ENCODE peak calls at places on chromosomes 5 and 9, in seven cellular contexts. A, Q, P, U, M, Z and K are unnamed samples.

GRCh38 chr9:10366171-10366779 is 246.5 kb downstream of the PTPRD start:
- DNase-seq in P (no peak), M (peak; percentile 9), A (no peak), U (no peak), Z (peak; percentile 1), Q (no peak), K (peak; percentile 8)

GRCh38 chr9:35756743-35757526 is 2.9 kb upstream of the MSMP start:
- DNase-seq in P (no peak), U (peak; percentile 61), Z (peak; percentile 85), Q (peak; percentile 43), M (no peak), A (peak; percentile 84), K (peak; percentile 61)

GRCh38 chr5:175652741-175653663 is 4.9 kb upstream of the HRH2 start:
- DNase-seq in P (peak; percentile 28), Q (peak; percentile 54), A (no peak), U (no peak), Z (no peak), M (no peak), K (no peak)

GRCh38 chr9:123089790-123090189 is 56.3 kb downstream of the GPR21 start:
- DNase-seq in A (no peak), M (no peak), P (no peak), Q (no peak), U (no peak), Z (no peak), K (no peak)

GRCh38 chr5:174235226-174235992 is 189.9 kb downstream of the NSG2 start:
- DNase-seq in A (no peak), U (no peak), M (no peak), P (no peak), Z (no peak), Q (no peak), K (no peak)

GRCh38 chr5:132479073-132479811 is 11.3 kb downstream of the IRF1 start:
- DNase-seq in U (peak; percentile 4), P (no peak), Q (no peak), A (no peak), Z (no peak), M (no peak), K (no peak)

GRCh38 chr9:78030553-78031270 is 899 bp downstream of the GNAQ start:
- DNase-seq in A (peak; percentile 69), M (peak; percentile 28), U (peak; percentile 64), P (no peak), Z (peak; percentile 66), Q (peak; percentile 14), K (peak; percentile 39)

GRCh38 chr9:114225534-114226288 is 70.4 kb downstream of the COL27A1 start:
- DNase-seq in Q (no peak), M (peak; percentile 62), U (no peak), A (no peak), P (no peak), Z (no peak), K (no peak)

GRCh38 chr9:100277166-100277979 is 75.4 kb downstream of the TEX10 start:
- DNase-seq in P (no peak), A (no peak), U (no peak), Q (no peak), Z (no peak), M (peak; percentile 21), K (no peak)

GRCh38 chr5:40909233-40909632 is at the start of gene C7:
- DNase-seq in Q (no peak), Z (no peak), U (no peak), M (no peak), A (no peak), P (no peak), K (peak; percentile 24)

GRCh38 chr9:112705773-112706427 is 12.0 kb downstream of the INIP start:
- DNase-seq in Q (no peak), A (peak; percentile 12), U (no peak), M (no peak), P (no peak), Z (no peak), K (no peak)

GRCh38 chr5:399296-400281 is 43.4 kb upstream of the EXOC3 start:
- DNase-seq in M (peak; percentile 51), Q (no peak), U (peak; percentile 84), P (peak; percentile 80), A (peak; percentile 62), Z (peak; percentile 99), K (no peak)

GRCh38 chr9:79377315-79377855 is 194.4 kb upstream of the TLE4 start:
- DNase-seq in U (no peak), M (no peak), A (no peak), Z (no peak), Q (no peak), P (no peak), K (no peak)

GRCh38 chr9:121345070-121345469 is 25.0 kb downstream of the STOM start:
- DNase-seq in M (no peak), Q (no peak), Z (no peak), U (no peak), A (no peak), P (no peak), K (no peak)

GRCh38 chr5:113612060-113612496 is 98.6 kb downstream of the YTHDC2 start:
- DNase-seq in Z (no peak), M (peak; percentile 64), A (no peak), P (no peak), U (no peak), Q (no peak), K (peak; percentile 26)

GRCh38 chr9:26163931-26164330 is 485.7 kb upstream of the TUSC1 start:
- DNase-seq in U (no peak), Z (no peak), M (no peak), Q (no peak), A (no peak), P (no peak), K (no peak)

GRCh38 chr5:171689853-171690417 is 95.7 kb upstream of the SMIM23 start:
- DNase-seq in M (no peak), P (no peak), Z (no peak), Q (no peak), U (no peak), A (no peak), K (no peak)

GRCh38 chr5:39093351-39093749 is 19.2 kb upstream of the RICTOR start:
- DNase-seq in P (no peak), Q (no peak), M (no peak), Z (no peak), A (no peak), U (no peak), K (no peak)

GRCh38 chr9:70986984-70987383 is 134.4 kb downstream of the TRPM3 start:
- DNase-seq in Z (no peak), P (no peak), A (no peak), U (no peak), Q (no peak), M (no peak), K (no peak)

GRCh38 chr5:80466669-80467485 is 21.0 kb upstream of the FAM151B start:
- DNase-seq in U (no peak), M (peak; percentile 71), P (no peak), Q (no peak), Z (peak; percentile 10), A (no peak), K (no peak)

GRCh38 chr9:72579190-72579589 is 57.8 kb downstream of the TMC1 start:
- DNase-seq in Z (no peak), U (peak; percentile 40), A (no peak), P (no peak), M (peak; percentile 94), Q (no peak), K (peak; percentile 57)

GRCh38 chr9:4739587-4740372 is 1.2 kb downstream of the AK3 start:
- DNase-seq in A (no peak), Q (no peak), Z (no peak), U (no peak), M (no peak), P (no peak), K (no peak)